ENCODE peak calls at places on chromosomes 6 and 20, in seven cellular contexts. One of them, this sample, is unnamed.

GRCh38 chr20:10924628-10925266 is 250.9 kb upstream of the JAG1 start:
- DNase-seq in cardiac muscle cell: peak
- DNase-seq in fibroblast of lung: peak
- DNase-seq in left ventricle myocardium inferior: no peak
- DNase-seq in PC-9: peak
- DNase-seq in HL-60: no peak
- DNase-seq in fibroblast of mammary gland: peak
- DNase-seq in this sample: peak

GRCh38 chr20:1302578-1303541 is 26.1 kb downstream of the SDCBP2 start:
- DNase-seq in PC-9: no peak
- DNase-seq in fibroblast of mammary gland: no peak
- DNase-seq in left ventricle myocardium inferior: no peak
- DNase-seq in fibroblast of lung: no peak
- DNase-seq in HL-60: no peak
- DNase-seq in cardiac muscle cell: no peak
- DNase-seq in this sample: no peak

GRCh38 chr6:145633981-145634627 is 101.2 kb downstream of the EPM2A start:
- DNase-seq in HL-60: peak
- DNase-seq in left ventricle myocardium inferior: peak
- DNase-seq in cardiac muscle cell: peak
- DNase-seq in fibroblast of mammary gland: peak
- DNase-seq in PC-9: peak
- DNase-seq in fibroblast of lung: peak
- DNase-seq in this sample: peak

GRCh38 chr20:2820084-2820895 is 4.1 kb downstream of the TMEM239 start:
- DNase-seq in fibroblast of mammary gland: peak
- DNase-seq in fibroblast of lung: peak
- DNase-seq in PC-9: no peak
- DNase-seq in HL-60: no peak
- DNase-seq in cardiac muscle cell: no peak
- DNase-seq in left ventricle myocardium inferior: no peak
- DNase-seq in this sample: peak

GRCh38 chr20:45179166-45179565 is 4.5 kb downstream of the PI3 start:
- DNase-seq in HL-60: no peak
- DNase-seq in left ventricle myocardium inferior: no peak
- DNase-seq in fibroblast of mammary gland: peak
- DNase-seq in cardiac muscle cell: no peak
- DNase-seq in fibroblast of lung: no peak
- DNase-seq in PC-9: no peak
- DNase-seq in this sample: no peak

GRCh38 chr20:15288076-15288475 is 950.7 kb upstream of the FLRT3 start:
- DNase-seq in PC-9: no peak
- DNase-seq in HL-60: no peak
- DNase-seq in left ventricle myocardium inferior: no peak
- DNase-seq in cardiac muscle cell: no peak
- DNase-seq in fibroblast of mammary gland: no peak
- DNase-seq in fibroblast of lung: no peak
- DNase-seq in this sample: no peak

GRCh38 chr6:128397996-128398395 is 122.4 kb downstream of the PTPRK start:
- DNase-seq in HL-60: no peak
- DNase-seq in fibroblast of mammary gland: peak
- DNase-seq in fibroblast of lung: no peak
- DNase-seq in PC-9: no peak
- DNase-seq in left ventricle myocardium inferior: no peak
- DNase-seq in cardiac muscle cell: no peak
- DNase-seq in this sample: no peak

GRCh38 chr6:157268835-157269234 is 54.5 kb downstream of the TMEM242 start:
- DNase-seq in fibroblast of mammary gland: peak
- DNase-seq in fibroblast of lung: no peak
- DNase-seq in HL-60: no peak
- DNase-seq in left ventricle myocardium inferior: peak
- DNase-seq in PC-9: no peak
- DNase-seq in cardiac muscle cell: no peak
- DNase-seq in this sample: no peak

GRCh38 chr6:80214436-80215022 is 108.1 kb downstream of the BCKDHB start:
- DNase-seq in left ventricle myocardium inferior: peak
- DNase-seq in PC-9: no peak
- DNase-seq in HL-60: no peak
- DNase-seq in fibroblast of mammary gland: peak
- DNase-seq in cardiac muscle cell: peak
- DNase-seq in fibroblast of lung: peak
- DNase-seq in this sample: peak

DNA sequence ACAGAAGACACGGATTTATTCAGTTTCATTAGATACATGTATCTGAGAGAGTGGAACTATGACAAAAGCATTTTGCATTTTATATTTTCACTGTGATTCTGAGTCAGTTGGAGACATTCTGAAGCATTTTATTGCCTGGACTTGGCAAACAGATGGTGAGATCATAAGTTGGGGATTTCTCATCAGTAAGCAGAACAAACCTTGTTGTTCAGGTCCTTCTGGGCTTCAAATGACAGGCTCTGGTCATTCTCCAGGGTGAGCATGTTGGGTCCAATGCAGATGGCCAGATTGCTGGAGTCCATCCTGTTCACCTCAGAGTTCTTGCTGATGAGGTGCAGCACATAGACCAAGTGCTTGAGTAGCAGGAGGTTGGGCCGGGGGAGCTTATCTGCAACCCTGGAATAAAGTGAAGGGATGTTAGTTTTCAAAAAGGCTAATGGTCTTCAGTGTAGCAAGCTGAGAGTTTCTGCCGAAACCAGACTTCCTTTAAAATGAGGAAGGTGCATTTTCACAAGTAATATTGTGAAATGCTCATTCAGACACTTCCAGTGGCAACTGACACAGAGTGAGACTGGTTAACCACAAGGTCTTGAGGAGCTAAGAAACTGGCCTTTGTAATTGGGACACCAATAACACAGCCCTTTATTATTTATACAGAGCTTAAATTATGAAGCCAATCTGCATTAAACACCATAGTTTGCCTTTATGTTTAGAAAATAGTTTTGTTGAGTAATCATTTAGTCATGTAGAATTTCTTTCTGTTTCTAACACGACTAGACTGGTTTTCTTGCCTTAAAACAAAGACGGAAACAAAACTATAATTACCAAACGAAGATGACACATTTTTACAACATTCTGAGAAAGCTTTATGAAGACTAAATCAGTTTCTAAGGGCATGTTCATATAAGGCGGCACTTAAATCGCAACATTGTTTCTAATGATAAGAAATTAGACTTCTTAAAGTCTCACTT is 5.6 kb downstream of the TAGAP start:
- DNase-seq in PC-9: peak
- DNase-seq in left ventricle myocardium inferior: no peak
- DNase-seq in fibroblast of lung: peak
- DNase-seq in cardiac muscle cell: no peak
- DNase-seq in fibroblast of mammary gland: peak
- DNase-seq in HL-60: peak
- DNase-seq in this sample: peak
- H3K4me3 ChIP-seq in PC-9: no peak
- H3K4me3 ChIP-seq in left ventricle myocardium inferior: no peak
- H3K4me3 ChIP-seq in fibroblast of lung: no peak
- H3K4me3 ChIP-seq in cardiac muscle cell: no peak
- H3K4me3 ChIP-seq in fibroblast of mammary gland: no peak
- H3K4me3 ChIP-seq in HL-60: peak
- H3K4me3 ChIP-seq in this sample: no peak

GRCh38 chr6:26270903-26271639 is 93.9 kb upstream of the BTN3A2 start:
- DNase-seq in cardiac muscle cell: peak
- DNase-seq in PC-9: peak
- DNase-seq in HL-60: no peak
- DNase-seq in left ventricle myocardium inferior: peak
- DNase-seq in fibroblast of lung: peak
- DNase-seq in fibroblast of mammary gland: peak
- DNase-seq in this sample: peak

GRCh38 chr6:26269406-26270120 is 95.4 kb upstream of the BTN3A2 start:
- DNase-seq in fibroblast of lung: no peak
- DNase-seq in HL-60: no peak
- DNase-seq in fibroblast of mammary gland: no peak
- DNase-seq in PC-9: no peak
- DNase-seq in cardiac muscle cell: no peak
- DNase-seq in left ventricle myocardium inferior: no peak
- DNase-seq in this sample: no peak

GRCh38 chr6:26271640-26272090 is 93.3 kb upstream of the BTN3A2 start:
- DNase-seq in fibroblast of lung: no peak
- DNase-seq in PC-9: no peak
- DNase-seq in HL-60: no peak
- DNase-seq in fibroblast of mammary gland: no peak
- DNase-seq in cardiac muscle cell: no peak
- DNase-seq in left ventricle myocardium inferior: no peak
- DNase-seq in this sample: no peak

GRCh38 chr6:26268659-26269402 is 96.2 kb upstream of the BTN3A2 start:
- DNase-seq in left ventricle myocardium inferior: no peak
- DNase-seq in cardiac muscle cell: no peak
- DNase-seq in HL-60: no peak
- DNase-seq in fibroblast of lung: peak
- DNase-seq in PC-9: peak
- DNase-seq in fibroblast of mammary gland: peak
- DNase-seq in this sample: no peak

GRCh38 chr6:26270121-26270861 is 94.7 kb upstream of the BTN3A2 start:
- DNase-seq in HL-60: no peak
- DNase-seq in PC-9: no peak
- DNase-seq in left ventricle myocardium inferior: no peak
- DNase-seq in fibroblast of lung: no peak
- DNase-seq in fibroblast of mammary gland: peak
- DNase-seq in cardiac muscle cell: peak
- DNase-seq in this sample: peak
- TF ChIP-seq CTCF in HL-60: no peak
- TF ChIP-seq CTCF in PC-9: no peak
- TF ChIP-seq CTCF in left ventricle myocardium inferior: no peak
- TF ChIP-seq CTCF in fibroblast of lung: peak
- TF ChIP-seq CTCF in fibroblast of mammary gland: no peak
- TF ChIP-seq CTCF in cardiac muscle cell: no peak
- TF ChIP-seq CTCF in this sample: no peak

DNA sequence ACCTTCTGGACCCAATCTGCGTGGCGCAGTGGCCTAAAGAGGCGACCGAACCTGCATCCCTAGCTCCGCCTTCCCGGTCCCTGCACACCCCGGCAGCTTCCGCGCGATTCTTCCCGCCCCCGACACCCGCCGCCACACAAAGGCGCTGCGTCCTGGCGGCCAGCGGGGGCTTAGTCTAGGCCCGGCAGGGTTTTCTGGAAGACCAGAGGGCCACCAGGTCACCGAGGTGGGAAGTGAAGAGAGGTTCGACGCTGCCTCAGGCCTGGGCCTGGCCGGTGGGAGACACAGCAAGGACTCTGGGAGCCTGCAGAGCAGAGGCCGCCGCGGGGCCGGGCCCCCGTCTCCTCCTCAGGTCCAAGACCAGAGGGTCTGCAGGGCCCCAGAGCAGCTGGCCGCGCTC is 154.9 kb downstream of the OR2B2 start:
- DNase-seq in PC-9: no peak
- DNase-seq in HL-60: no peak
- DNase-seq in cardiac muscle cell: no peak
- DNase-seq in left ventricle myocardium inferior: no peak
- DNase-seq in fibroblast of mammary gland: no peak
- DNase-seq in fibroblast of lung: peak
- DNase-seq in this sample: peak
- H3K4me3 ChIP-seq in PC-9: no peak
- H3K4me3 ChIP-seq in HL-60: no peak
- H3K4me3 ChIP-seq in cardiac muscle cell: no peak
- H3K4me3 ChIP-seq in left ventricle myocardium inferior: peak
- H3K4me3 ChIP-seq in fibroblast of mammary gland: peak
- H3K4me3 ChIP-seq in fibroblast of lung: no peak
- H3K4me3 ChIP-seq in this sample: peak

GRCh38 chr20:16699287-16699686 is 30.5 kb upstream of the SNRPB2 start:
- DNase-seq in PC-9: no peak
- DNase-seq in left ventricle myocardium inferior: no peak
- DNase-seq in fibroblast of lung: no peak
- DNase-seq in HL-60: no peak
- DNase-seq in fibroblast of mammary gland: no peak
- DNase-seq in cardiac muscle cell: peak
- DNase-seq in this sample: no peak
- TF ChIP-seq CTCF in PC-9: no peak
- TF ChIP-seq CTCF in left ventricle myocardium inferior: peak
- TF ChIP-seq CTCF in fibroblast of lung: no peak
- TF ChIP-seq CTCF in HL-60: no peak
- TF ChIP-seq CTCF in fibroblast of mammary gland: no peak
- TF ChIP-seq CTCF in cardiac muscle cell: no peak
- TF ChIP-seq CTCF in this sample: no peak

GRCh38 chr6:127365874-127366273 is 22.5 kb upstream of the ECHDC1 start:
- DNase-seq in cardiac muscle cell: no peak
- DNase-seq in HL-60: no peak
- DNase-seq in left ventricle myocardium inferior: no peak
- DNase-seq in fibroblast of lung: no peak
- DNase-seq in fibroblast of mammary gland: no peak
- DNase-seq in PC-9: no peak
- DNase-seq in this sample: no peak
- H3K4me3 ChIP-seq in cardiac muscle cell: no peak
- H3K4me3 ChIP-seq in HL-60: no peak
- H3K4me3 ChIP-seq in left ventricle myocardium inferior: no peak
- H3K4me3 ChIP-seq in fibroblast of lung: no peak
- H3K4me3 ChIP-seq in fibroblast of mammary gland: no peak
- H3K4me3 ChIP-seq in PC-9: peak
- H3K4me3 ChIP-seq in this sample: no peak

GRCh38 chr20:20369353-20370086 is 1.6 kb downstream of the INSM1 start:
- DNase-seq in fibroblast of lung: no peak
- DNase-seq in PC-9: no peak
- DNase-seq in left ventricle myocardium inferior: no peak
- DNase-seq in fibroblast of mammary gland: no peak
- DNase-seq in cardiac muscle cell: peak
- DNase-seq in HL-60: no peak
- DNase-seq in this sample: no peak
- TF ChIP-seq CTCF in fibroblast of lung: no peak
- TF ChIP-seq CTCF in PC-9: no peak
- TF ChIP-seq CTCF in left ventricle myocardium inferior: no peak
- TF ChIP-seq CTCF in fibroblast of mammary gland: no peak
- TF ChIP-seq CTCF in cardiac muscle cell: no peak
- TF ChIP-seq CTCF in HL-60: no peak
- TF ChIP-seq CTCF in this sample: no peak

GRCh38 chr6:136014454-136015421 is 163.2 kb downstream of the PDE7B start:
- DNase-seq in fibroblast of mammary gland: peak
- DNase-seq in HL-60: no peak
- DNase-seq in cardiac muscle cell: no peak
- DNase-seq in left ventricle myocardium inferior: no peak
- DNase-seq in PC-9: no peak
- DNase-seq in fibroblast of lung: peak
- DNase-seq in this sample: peak

GRCh38 chr6:136012198-136012884 is 160.8 kb downstream of the PDE7B start:
- DNase-seq in PC-9: peak
- DNase-seq in left ventricle myocardium inferior: no peak
- DNase-seq in HL-60: no peak
- DNase-seq in fibroblast of mammary gland: peak
- DNase-seq in fibroblast of lung: peak
- DNase-seq in cardiac muscle cell: peak
- DNase-seq in this sample: peak

GRCh38 chr6:136016228-136017225 is 165.0 kb downstream of the PDE7B start:
- DNase-seq in fibroblast of lung: no peak
- DNase-seq in left ventricle myocardium inferior: no peak
- DNase-seq in cardiac muscle cell: no peak
- DNase-seq in fibroblast of mammary gland: peak
- DNase-seq in HL-60: no peak
- DNase-seq in PC-9: no peak
- DNase-seq in this sample: no peak

GRCh38 chr6:136012948-136013347 is 161.4 kb downstream of the PDE7B start:
- DNase-seq in HL-60: no peak
- DNase-seq in left ventricle myocardium inferior: no peak
- DNase-seq in cardiac muscle cell: no peak
- DNase-seq in fibroblast of lung: no peak
- DNase-seq in fibroblast of mammary gland: peak
- DNase-seq in PC-9: no peak
- DNase-seq in this sample: no peak

GRCh38 chr6:136015531-136015930 is 164.0 kb downstream of the PDE7B start:
- DNase-seq in left ventricle myocardium inferior: no peak
- DNase-seq in cardiac muscle cell: no peak
- DNase-seq in fibroblast of lung: peak
- DNase-seq in fibroblast of mammary gland: no peak
- DNase-seq in PC-9: no peak
- DNase-seq in HL-60: no peak
- DNase-seq in this sample: no peak
- H3K4me3 ChIP-seq in left ventricle myocardium inferior: no peak
- H3K4me3 ChIP-seq in cardiac muscle cell: no peak
- H3K4me3 ChIP-seq in fibroblast of lung: no peak
- H3K4me3 ChIP-seq in fibroblast of mammary gland: no peak
- H3K4me3 ChIP-seq in PC-9: no peak
- H3K4me3 ChIP-seq in HL-60: no peak
- H3K4me3 ChIP-seq in this sample: no peak

GRCh38 chr20:47672166-47672565 is 113.1 kb downstream of the SULF2 start:
- DNase-seq in HL-60: no peak
- DNase-seq in fibroblast of lung: no peak
- DNase-seq in fibroblast of mammary gland: no peak
- DNase-seq in cardiac muscle cell: no peak
- DNase-seq in PC-9: no peak
- DNase-seq in left ventricle myocardium inferior: no peak
- DNase-seq in this sample: no peak
- TF ChIP-seq CTCF in HL-60: no peak
- TF ChIP-seq CTCF in fibroblast of lung: no peak
- TF ChIP-seq CTCF in fibroblast of mammary gland: no peak
- TF ChIP-seq CTCF in cardiac muscle cell: no peak
- TF ChIP-seq CTCF in PC-9: no peak
- TF ChIP-seq CTCF in left ventricle myocardium inferior: no peak
- TF ChIP-seq CTCF in this sample: no peak